ENCODE peak calls at places on chromosomes 4 and X, in five cellular contexts. I is endothelial cell of umbilical vein, E is HepG2, O is Peyer's patch, V is prostate gland. R is an unnamed sample.

GRCh38 chr4:153140294-153140693 is 63.9 kb upstream of the TRIM2 start:
- DNase-seq in I (no peak), E (no peak), O (no peak), V (no peak), R (no peak)

GRCh38 chr4:3199661-3200422 is 49.1 kb upstream of the MSANTD1 start:
- DNase-seq in I (no peak), E (no peak), O (no peak), V (no peak), R (peak; percentile 5)

GRCh38 chrX:36431819-36432218 is 512.3 kb downstream of the CFAP47 start:
- DNase-seq in I (no peak), E (no peak), O (no peak), V (no peak), R (no peak)

GRCh38 chr4:15953625-15954024 is 9.3 kb downstream of the FGFBP2 start:
- DNase-seq in I (no peak), E (no peak), O (no peak), V (no peak), R (no peak)

GRCh38 chr4:174674305-174674840 is 152.1 kb upstream of the HPGD start:
- DNase-seq in I (no peak), E (no peak), O (no peak), V (no peak), R (no peak)

GRCh38 chr4:131054489-131055019 is 1958.6 kb downstream of the C4orf33 start:
- DNase-seq in I (no peak), E (no peak), O (no peak), V (no peak), R (peak; percentile 8)

GRCh38 chrX:46180258-46180687 is 364.9 kb downstream of the ZNF674 start:
- DNase-seq in I (no peak), E (peak; percentile 2), O (peak; percentile 45), V (no peak), R (no peak)

GRCh38 chrX:135688137-135688536 is 25.3 kb upstream of the CT45A1 start:
- DNase-seq in I (no peak), E (no peak), O (no peak), V (no peak), R (no peak)

GRCh38 chrX:24395775-24396174 is 35.3 kb downstream of the SUPT20HL1 start:
- DNase-seq in I (peak; percentile 68), E (peak; percentile 43), O (peak; percentile 58), V (peak; percentile 51), R (peak; percentile 78)

GRCh38 chr4:141255016-141255415 is 34.3 kb downstream of the ZNF330 start:
- DNase-seq in I (no peak), E (no peak), O (no peak), V (no peak), R (no peak)

GRCh38 chr4:154329268-154329858 is 162.2 kb downstream of the DCHS2 start:
- DNase-seq in I (no peak), E (peak; percentile 3), O (no peak), V (no peak), R (no peak)

GRCh38 chrX:103730147-103730546 is 19.4 kb downstream of the TMEM31 start:
- DNase-seq in I (no peak), E (no peak), O (no peak), V (no peak), R (no peak)

GRCh38 chr4:48780867-48781219 is 764 bp upstream of the FRYL start:
- DNase-seq in I (peak; percentile 70), E (peak; percentile 31), O (peak; percentile 73), V (peak; percentile 43), R (peak; percentile 56)

GRCh38 chrX:140151316-140151715 is 186.0 kb upstream of the CXorf66 start:
- DNase-seq in I (no peak), E (no peak), O (no peak), V (no peak), R (no peak)

GRCh38 chrX:87409113-87409841 is 108.3 kb upstream of the KLHL4 start:
- DNase-seq in I (peak; percentile 96), E (peak; percentile 15), O (no peak), V (no peak), R (peak; percentile 82)

GRCh38 chrX:106613277-106613676 is 1.5 kb downstream of the RADX start:
- DNase-seq in I (no peak), E (no peak), O (no peak), V (no peak), R (no peak)

GRCh38 chr4:163256680-163257343 is 75.6 kb downstream of the NPY1R start:
- DNase-seq in I (no peak), E (peak; percentile 3), O (no peak), V (no peak), R (no peak)

GRCh38 chr4:140673729-140674128 is 82.5 kb downstream of the TBC1D9 start:
- DNase-seq in I (no peak), E (no peak), O (no peak), V (no peak), R (no peak)

GRCh38 chr4:118992149-118992548 is 103.5 kb downstream of the SYNPO2 start:
- DNase-seq in I (no peak), E (no peak), O (no peak), V (no peak), R (no peak)

GRCh38 chrX:47420967-47421366 is 50.6 kb downstream of the ZNF157 start:
- DNase-seq in I (no peak), E (no peak), O (no peak), V (no peak), R (no peak)

GRCh38 chrX:154458116-154458953 is at the start of gene PLXNA3:
- DNase-seq in I (no peak), E (no peak), O (peak; percentile 74), V (no peak), R (peak; percentile 48)

GRCh38 chr4:76106442-76106841 is 31.9 kb downstream of the ART3 start:
- DNase-seq in I (no peak), E (no peak), O (no peak), V (no peak), R (no peak)

GRCh38 chr4:7006411-7006810 is 36.8 kb upstream of the TADA2B start:
- DNase-seq in I (no peak), E (no peak), O (no peak), V (no peak), R (no peak)

GRCh38 chrX:19743386-19743785 is 144.0 kb downstream of the SH3KBP1 start:
- DNase-seq in I (no peak), E (no peak), O (no peak), V (no peak), R (no peak)

GRCh38 chr4:99221980-99222379 is 2.9 kb upstream of the ADH6 start:
- DNase-seq in I (no peak), E (peak; percentile 70), O (no peak), V (no peak), R (no peak)

GRCh38 chrX:47218280-47218919 is at the start of gene CDK16:
- DNase-seq in I (peak; percentile 82), E (peak; percentile 63), O (peak; percentile 90), V (peak; percentile 55), R (peak; percentile 75)

GRCh38 chrX:139787601-139788000 is 79.6 kb upstream of the MCF2 start:
- DNase-seq in I (no peak), E (no peak), O (no peak), V (no peak), R (no peak)

GRCh38 chr4:47313396-47313795 is 150.1 kb downstream of the COMMD8 start:
- DNase-seq in I (no peak), E (no peak), O (no peak), V (no peak), R (no peak)

GRCh38 chr4:139176299-139177048 is 544 bp downstream of the ELF2 start:
- DNase-seq in I (peak; percentile 84), E (peak; percentile 83), O (peak; percentile 85), V (peak; percentile 80), R (peak; percentile 84)
- TF ChIP-seq POLR2A in I (peak; percentile 55), E (peak; percentile 19), O (no peak), V (peak; percentile 78), R (peak; percentile 77)

GRCh38 chr4:150722908-150723362 is 141.0 kb downstream of the MAB21L2 start:
- DNase-seq in I (peak; percentile 45), E (no peak), O (peak; percentile 93), V (peak; percentile 47), R (peak; percentile 98)
- TF ChIP-seq CTCF in I (no peak), E (no peak), O (no peak), V (peak; percentile 7), R (peak; percentile 78)

GRCh38 chr4:158940276-158940675 is 162.6 kb upstream of the RAPGEF2 start:
- DNase-seq in I (no peak), E (no peak), O (no peak), V (no peak), R (no peak)

GRCh38 chr4:158930573-158930972 is 161.7 kb downstream of the FNIP2 start:
- DNase-seq in I (no peak), E (no peak), O (no peak), V (no peak), R (no peak)

GRCh38 chr4:158936238-158936637 is 166.6 kb upstream of the RAPGEF2 start:
- DNase-seq in I (no peak), E (no peak), O (no peak), V (no peak), R (no peak)

GRCh38 chr4:158938462-158939044 is 164.3 kb upstream of the RAPGEF2 start:
- DNase-seq in I (no peak), E (no peak), O (no peak), V (no peak), R (peak; percentile 7)

DNA sequence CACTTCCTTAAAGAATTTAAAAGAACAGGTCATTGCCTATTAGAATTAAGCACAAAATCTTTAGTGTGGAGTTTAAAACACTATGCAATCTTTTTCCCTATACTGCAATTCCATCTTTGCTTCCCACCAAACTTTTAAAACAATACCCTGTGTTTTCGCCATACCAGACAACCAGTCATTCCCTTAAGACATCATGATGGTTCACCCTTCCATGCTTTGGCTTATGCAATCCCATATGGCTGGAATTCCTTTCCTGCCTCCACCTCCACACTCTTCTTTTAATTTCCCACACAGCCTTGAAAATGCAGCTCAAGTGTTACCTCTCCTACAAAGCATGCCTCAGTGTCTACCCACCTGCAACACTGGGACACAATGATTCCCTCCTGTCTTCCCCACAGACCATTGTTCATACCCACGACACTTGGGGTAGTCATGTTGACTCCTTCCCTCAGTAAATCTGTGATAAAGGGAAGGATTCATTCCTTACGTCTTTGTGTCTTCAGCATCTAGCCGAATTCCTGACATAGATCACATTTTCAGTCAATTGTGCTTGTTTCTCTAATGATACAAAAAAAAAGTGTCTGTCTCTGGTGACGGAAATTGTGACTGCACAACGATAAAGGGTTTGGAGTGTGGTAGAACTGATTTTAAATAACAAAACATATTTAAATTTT is 166.3 kb downstream of the FNIP2 start:
- DNase-seq in I (no peak), E (no peak), O (no peak), V (no peak), R (no peak)
- H3K4me3 ChIP-seq in I (no peak overlapping the region), E (no peak overlapping the region), O (no peak overlapping the region), V (no peak overlapping the region), R (no peak overlapping the region)

DNA sequence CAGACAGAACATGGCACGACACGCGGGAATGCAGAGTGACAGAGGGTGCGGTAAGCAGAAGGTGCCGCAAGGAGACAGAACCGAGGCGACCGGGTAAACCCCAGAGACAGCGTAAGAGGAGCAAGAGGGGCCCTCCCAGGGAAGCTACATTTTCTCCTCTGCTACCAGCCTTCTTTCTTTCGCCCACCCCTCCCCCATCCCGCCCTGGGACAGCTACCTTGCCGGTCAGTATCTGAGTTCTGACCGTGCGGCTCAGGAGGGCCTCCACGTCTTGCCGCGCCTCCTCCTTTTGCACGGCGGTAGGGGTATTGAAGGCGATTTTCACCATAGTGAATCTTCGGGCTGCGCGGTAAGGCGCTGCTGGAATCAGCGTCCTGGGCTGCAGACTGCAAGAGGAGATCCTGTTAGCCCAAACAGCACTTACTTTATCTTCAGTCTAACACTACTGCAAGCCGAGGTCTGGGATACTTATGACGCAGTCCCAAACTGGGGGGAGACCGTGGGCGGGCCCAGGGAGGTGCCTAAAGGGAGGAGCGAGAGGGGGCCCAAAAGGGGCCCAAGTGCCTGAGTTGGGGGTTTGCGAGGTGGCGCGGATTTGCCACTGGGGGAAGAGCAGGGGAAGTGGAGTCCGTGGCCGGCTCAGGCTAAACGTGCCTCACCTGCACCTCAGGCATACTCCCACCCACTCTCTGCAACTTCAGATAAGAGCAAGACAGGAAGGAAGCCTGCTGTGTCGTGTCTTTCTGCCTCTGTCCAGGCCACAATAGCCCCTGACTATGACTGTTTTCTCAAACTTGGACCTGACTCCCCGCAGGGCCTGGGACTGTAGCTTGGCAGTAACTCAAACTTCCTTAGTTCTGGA is at the start of gene ITM2A:
- DNase-seq in I (peak; percentile 0), E (no peak), O (peak; percentile 75), V (no peak), R (peak; percentile 8)
- TF ChIP-seq POLR2A in I (no peak), E (no peak), O (peak; percentile 12), V (no peak), R (no peak)

R was measured in body of pancreas.